ENCODE peak calls at places on chromosomes 2 and 18, in six cellular contexts. B is SJSA1, K is neural progenitor cell, J is aorta, D is tibial artery, O is H1. N is an unnamed sample. For H3K36me3, the result is how much of the 10 kb centered on the place peaks cover.

GRCh38 chr2:54065411-54065810 is 50.0 kb upstream of the ACYP2 start:
- DNase-seq in B (peak), K (no peak), J (no peak), D (no peak), O (no peak), N (no peak)

GRCh38 chr2:12232876-12233275 is 483.9 kb upstream of the TRIB2 start:
- DNase-seq in B (no peak), K (no peak), J (no peak), D (no peak), O (no peak), N (no peak)

GRCh38 chr2:79993144-79993543 is 311.4 kb downstream of the LRRTM1 start:
- DNase-seq in B (no peak), K (no peak), J (no peak), D (no peak), O (no peak), N (no peak)

GRCh38 chr2:94871226-94872087 is at the start of gene TEKT4:
- DNase-seq in B (peak), K (no peak), J (peak), D (no peak), O (no peak), N (peak)

GRCh38 chr2:215635788-215636139 is 199.9 kb upstream of the FN1 start:
- DNase-seq in B (no peak), K (no peak), J (no peak), D (no peak), O (no peak), N (no peak)

GRCh38 chr2:36168136-36168535 is 187.4 kb upstream of the CRIM1 start:
- DNase-seq in B (no peak), K (no peak), J (no peak), D (no peak), O (no peak), N (no peak)

GRCh38 chr2:130933501-130933900 is 96.8 kb downstream of the ARHGEF4 start:
- DNase-seq in B (no peak), K (no peak), J (no peak), D (no peak), O (no peak), N (no peak)

GRCh38 chr2:224584111-224584764 is 925 bp downstream of the CUL3 start:
- DNase-seq in B (no peak), K (peak), J (no peak), D (no peak), O (no peak), N (peak)

GRCh38 chr2:215269397-215270117 is 42.3 kb upstream of the ATIC start:
- DNase-seq in B (peak), K (peak), J (no peak), D (no peak), O (no peak), N (peak)

GRCh38 chr2:186648130-186648529 is 45.7 kb upstream of the FAM171B start:
- DNase-seq in B (no peak), K (no peak), J (no peak), D (no peak), O (no peak), N (no peak)

GRCh38 chr2:64692401-64692800 is 38.7 kb upstream of the SERTAD2 start:
- DNase-seq in B (no peak), K (no peak), J (no peak), D (no peak), O (no peak), N (no peak)

GRCh38 chr2:79882548-79882947 is 369.7 kb downstream of the CTNNA2 start:
- DNase-seq in B (no peak), K (peak), J (no peak), D (no peak), O (no peak), N (no peak)

GRCh38 chr2:121080013-121080772 is 204.8 kb downstream of the TFCP2L1 start:
- DNase-seq in B (peak), K (peak), J (no peak), D (no peak), O (no peak), N (peak)

GRCh38 chr2:69007169-69007568 is 5.8 kb upstream of the ANTXR1 start:
- DNase-seq in B (no peak), K (no peak), J (no peak), D (no peak), O (no peak), N (no peak)

GRCh38 chr2:222318712-222319575 is 20.1 kb upstream of the PAX3 start:
- DNase-seq in B (no peak), K (peak), J (peak), D (no peak), O (no peak), N (peak)

GRCh38 chr18:32868424-32868823 is 95.6 kb upstream of the KLHL14 start:
- DNase-seq in B (no peak), K (no peak), J (no peak), D (no peak), O (no peak), N (no peak)

GRCh38 chr2:65277791-65278449 is 50.3 kb downstream of the ACTR2 start:
- DNase-seq in B (no peak), K (no peak), J (no peak), D (no peak), O (no peak), N (no peak)

GRCh38 chr2:65605427-65606058 is 173.1 kb upstream of the SPRED2 start:
- DNase-seq in B (no peak), K (no peak), J (no peak), D (peak), O (no peak), N (no peak)

GRCh38 chr18:45122510-45122909 is 441.8 kb downstream of the SETBP1 start:
- DNase-seq in B (no peak), K (no peak), J (no peak), D (no peak), O (no peak), N (no peak)

GRCh38 chr2:7539077-7539476 is 621.9 kb downstream of the RNF144A start:
- DNase-seq in B (no peak), K (no peak), J (no peak), D (no peak), O (no peak), N (no peak)

GRCh38 chr2:110101280-110101844 is 14.3 kb downstream of the MALL start:
- DNase-seq in B (peak), K (no peak), J (peak), D (peak), O (peak), N (no peak)

GRCh38 chr2:54024576-54024975 is 53.8 kb upstream of the PSME4 start:
- DNase-seq in B (no peak), K (no peak), J (no peak), D (no peak), O (no peak), N (no peak)

GRCh38 chr2:233811087-233811486 is 33.0 kb downstream of the MROH2A start:
- DNase-seq in B (peak), K (no peak), J (peak), D (peak), O (no peak), N (peak)

GRCh38 chr2:219887870-219888269 is 260.4 kb downstream of the SLC4A3 start:
- DNase-seq in B (no peak), K (no peak), J (no peak), D (no peak), O (no peak), N (no peak)

GRCh38 chr2:151762694-151763093 is 28.4 kb upstream of the NEB start:
- DNase-seq in B (no peak), K (no peak), J (no peak), D (no peak), O (no peak), N (peak)

GRCh38 chr2:167127135-167127534 is 238.9 kb downstream of the XIRP2 start:
- DNase-seq in B (no peak), K (no peak), J (no peak), D (no peak), O (no peak), N (peak)

GRCh38 chr2:174343638-174344455 is 9.1 kb downstream of the SP9 start:
- DNase-seq in B (no peak), K (peak), J (peak), D (no peak), O (no peak), N (no peak)

GRCh38 chr2:109331864-109332848 is 203.2 kb downstream of the SH3RF3 start:
- DNase-seq in B (peak), K (no peak), J (peak), D (peak), O (peak), N (no peak)

GRCh38 chr2:11140492-11140891 is 14.8 kb upstream of the SLC66A3 start:
- DNase-seq in B (no peak), K (no peak), J (no peak), D (no peak), O (no peak), N (no peak)

GRCh38 chr18:79917351-79918088 is 33.9 kb downstream of the SLC66A2 start:
- DNase-seq in B (peak), K (no peak), J (peak), D (peak), O (no peak), N (peak)

GRCh38 chr2:241087420-241088268 is 14.4 kb downstream of the MTERF4 start:
- DNase-seq in B (no peak), K (no peak), J (no peak), D (peak), O (no peak), N (no peak)

GRCh38 chr2:239967244-239968036 is 57.7 kb downstream of the NDUFA10 start:
- DNase-seq in B (no peak), K (no peak), J (no peak), D (no peak), O (no peak), N (no peak)

GRCh38 chr2:239971115-239971514 is 54.0 kb downstream of the NDUFA10 start:
- DNase-seq in B (no peak), K (no peak), J (no peak), D (no peak), O (no peak), N (no peak)

GRCh38 chr2:239968717-239969116 is 56.4 kb downstream of the NDUFA10 start:
- DNase-seq in B (no peak), K (no peak), J (no peak), D (no peak), O (no peak), N (no peak)

GRCh38 chr2:239973392-239973791 is 51.8 kb downstream of the NDUFA10 start:
- DNase-seq in B (no peak), K (no peak), J (no peak), D (no peak), O (no peak), N (no peak)

DNA sequence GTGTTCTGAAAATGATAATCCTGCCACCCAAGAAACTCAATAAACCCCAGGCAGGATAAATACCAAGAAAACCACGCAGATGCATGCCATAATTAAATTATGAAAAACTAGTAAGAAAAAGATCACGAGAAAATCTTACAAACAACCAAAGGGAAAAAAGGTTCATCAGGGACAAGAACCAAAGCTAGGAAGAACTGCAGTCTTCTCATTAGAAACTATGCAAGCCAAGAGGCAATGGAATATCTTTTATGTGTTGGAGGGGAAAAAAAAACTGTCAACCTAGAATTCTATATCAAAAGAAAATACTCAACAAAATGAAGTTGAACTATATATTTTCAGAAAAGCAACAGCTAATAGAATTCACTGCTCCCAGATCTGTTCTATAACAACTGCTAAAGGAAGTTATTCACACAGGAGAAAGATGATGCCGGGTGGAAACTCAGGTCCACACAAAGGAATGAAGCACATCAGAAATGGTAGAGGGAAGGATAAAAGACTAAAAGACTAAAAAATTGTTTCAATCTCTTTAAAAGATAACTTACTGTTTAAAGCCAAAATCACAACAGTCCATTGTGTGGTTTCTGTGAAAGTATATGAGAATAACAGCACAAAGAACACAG is 55.0 kb downstream of the NDUFA10 start:
- DNase-seq in B (no peak), K (no peak), J (no peak), D (no peak), O (no peak), N (no peak)
- H3K36me3 ChIP-seq in B (half or more), K (under half), J (under half), D (half or more), O (under half), N (under half)

GRCh38 chr18:4878480-4878879 is 318.6 kb downstream of the AKAIN1 start:
- DNase-seq in B (no peak), K (no peak), J (no peak), D (no peak), O (no peak), N (no peak)
- H3K27ac ChIP-seq in B (no peak), K (no peak), J (no peak), D (no peak), O (no peak), N (no peak)

GRCh38 chr2:231483398-231484329 is 19.4 kb upstream of the NCL start:
- DNase-seq in B (no peak), K (no peak), J (peak), D (peak), O (no peak), N (no peak)
- H3K4me3 ChIP-seq in B (no peak), K (no peak), J (peak), D (peak), O (no peak), N (no peak)

DNA sequence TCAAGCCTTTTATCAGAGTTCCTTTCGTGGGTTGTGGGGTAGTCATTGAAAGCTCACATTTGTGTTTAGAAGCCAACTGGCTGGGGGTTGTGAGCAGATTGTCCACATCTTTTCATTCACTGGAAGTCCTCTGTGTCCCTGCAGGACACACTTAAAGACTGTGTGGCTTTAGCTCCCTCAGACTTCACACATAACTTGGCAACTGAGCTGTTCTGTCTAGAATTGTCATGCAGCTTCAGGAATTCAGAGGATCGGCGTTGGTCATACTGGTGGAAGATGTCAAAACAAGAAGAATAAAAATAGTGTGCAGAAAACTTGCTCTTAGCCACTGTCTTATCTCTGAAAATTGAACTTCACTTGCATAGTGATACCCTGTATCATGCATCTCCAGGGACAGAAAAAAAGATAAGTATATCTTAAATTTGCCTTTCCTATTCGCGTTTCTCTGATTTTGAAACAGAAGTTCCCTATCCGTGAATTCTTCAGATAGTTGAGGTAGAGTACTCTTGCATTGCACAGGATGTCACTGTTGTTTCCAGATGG is 49.6 kb downstream of the TRAPPC12 start:
- DNase-seq in B (no peak), K (no peak), J (no peak), D (no peak), O (no peak), N (no peak)
- H3K36me3 ChIP-seq in B (half or more), K (under half), J (under half), D (half or more), O (under half), N (under half)